ENCODE peak calls at places on chromosomes 2 and 18, in ten cellular contexts. X is WERI-Rb-1, E is Peyer's patch, C is glutamatergic neuron, S is GM13976, K is spleen, G is PC-9, L is tibial artery, F is mammary epithelial cell, A is GM10248. P is an unnamed sample.

GRCh38 chr2:204015118-204015842 is 78.7 kb downstream of the ICOS start:
- DNase-seq in G (no peak), F (no peak), A (no peak), S (no peak), X (no peak), K (no peak), C (no peak), L (no peak), E (no peak), P (no peak)

GRCh38 chr2:172606285-172606684 is 50.4 kb downstream of the PDK1 start:
- DNase-seq in A (no peak), X (no peak), C (no peak), K (no peak), G (no peak), E (no peak), L (no peak), S (no peak), F (no peak), P (no peak)

GRCh38 chr2:162327134-162327769 is 8.8 kb upstream of the IFIH1 start:
- DNase-seq in L (no peak), S (no peak), K (no peak), G (no peak), A (peak; percentile 13), E (no peak), F (no peak), C (no peak), X (no peak), P (no peak)

GRCh38 chr2:63654959-63655358 is 66.2 kb downstream of the MDH1 start:
- DNase-seq in L (no peak), F (peak; percentile 47), E (no peak), S (peak; percentile 26), K (no peak), G (no peak), X (no peak), A (peak; percentile 11), C (no peak), P (no peak)

GRCh38 chr2:232485757-232486557 is 1.7 kb downstream of the ECEL1 start:
- DNase-seq in S (no peak), X (no peak), A (no peak), F (no peak), C (peak; percentile 29), K (peak; percentile 66), E (no peak), G (no peak), L (peak; percentile 58), P (no peak)

GRCh38 chr2:138373993-138374408 is 127.6 kb upstream of the SPOPL start:
- DNase-seq in C (no peak), F (peak; percentile 17), E (no peak), G (no peak), K (no peak), L (no peak), S (peak; percentile 20), A (peak; percentile 16), X (peak; percentile 14), P (no peak)

GRCh38 chr2:241148239-241148638 is 1.0 kb downstream of the PASK start:
- DNase-seq in F (no peak), E (no peak), C (no peak), X (no peak), L (no peak), S (no peak), G (no peak), K (no peak), A (no peak), P (no peak)

GRCh38 chr2:26477911-26478253 is at the start of gene OTOF:
- DNase-seq in E (no peak), C (no peak), L (no peak), A (no peak), K (no peak), X (no peak), G (peak; percentile 51), F (peak; percentile 49), S (no peak), P (no peak)

GRCh38 chr2:236177967-236178909 is 10.1 kb upstream of the GBX2 start:
- DNase-seq in G (no peak), K (no peak), C (peak; percentile 95), F (no peak), X (peak; percentile 85), L (peak; percentile 78), S (peak; percentile 79), A (peak; percentile 67), E (no peak), P (no peak)

GRCh38 chr18:45656194-45656593 is 40.9 kb downstream of the SLC14A2 start:
- DNase-seq in L (no peak), A (no peak), X (no peak), C (no peak), E (no peak), S (no peak), G (no peak), K (no peak), F (no peak), P (no peak)

GRCh38 chr18:54950221-54950620 is 9.0 kb downstream of the CCDC68 start:
- DNase-seq in C (no peak), A (no peak), E (no peak), G (no peak), X (no peak), L (no peak), S (no peak), F (peak; percentile 36), K (no peak), P (peak; percentile 69)

DNA sequence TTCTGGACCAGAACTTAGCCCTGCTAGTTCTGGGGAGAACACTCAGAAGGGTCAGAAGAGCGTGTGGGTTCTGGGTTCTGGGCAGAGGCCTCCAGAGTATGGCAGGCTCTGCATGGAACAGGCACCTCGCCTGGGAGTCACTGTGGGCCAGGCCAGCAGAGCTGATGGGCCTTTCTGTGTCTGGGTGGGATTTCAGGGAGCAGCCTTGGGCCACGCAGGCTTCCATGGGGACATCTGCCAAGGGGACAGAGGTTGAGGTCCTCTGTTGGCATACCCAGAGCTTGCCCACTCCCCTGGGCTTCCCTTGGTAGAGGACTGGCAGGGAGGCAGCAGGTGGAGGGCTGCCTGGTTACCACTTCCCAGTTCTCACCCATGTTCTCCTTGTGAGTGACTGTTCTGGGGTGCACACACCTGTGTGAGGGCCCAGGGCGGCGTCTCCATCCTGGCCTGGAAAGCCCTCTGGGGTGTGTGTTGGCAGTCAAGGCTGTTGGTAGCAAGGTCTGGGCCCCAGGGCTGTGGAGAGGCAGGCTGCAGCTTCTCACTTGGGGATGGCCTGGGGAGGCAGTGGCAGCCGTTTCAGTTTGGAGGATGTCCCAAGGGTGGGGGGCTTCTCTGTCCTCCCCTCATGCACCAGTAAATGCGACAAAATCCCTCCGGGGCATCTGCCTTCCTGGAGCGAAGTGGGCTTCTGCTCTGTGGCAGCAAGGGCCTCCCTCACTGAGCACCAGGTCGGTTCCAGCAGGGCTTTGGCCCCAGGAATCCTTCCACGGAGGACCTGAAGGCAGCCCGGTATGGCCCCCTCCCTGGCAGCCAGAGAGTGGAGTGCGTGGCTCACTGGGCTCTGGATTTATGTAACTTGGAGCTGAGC is 74.6 kb upstream of the HDAC4 start:
- DNase-seq in G (no peak), X (no peak), S (no peak), C (no peak), E (no peak), L (peak; percentile 50), K (peak; percentile 47), F (no peak), A (no peak), P (no peak)
- TF ChIP-seq CTCF in G (no peak), X (no peak), S (no peak), C (no peak), E (no peak), L (no peak), K (no peak), F (no peak), A (no peak), P (no peak)

GRCh38 chr18:41378628-41379027 is 576.4 kb upstream of the PIK3C3 start:
- DNase-seq in X (peak; percentile 13), G (no peak), C (no peak), K (no peak), L (no peak), E (no peak), A (no peak), F (peak; percentile 39), S (no peak), P (peak; percentile 25)
- TF ChIP-seq CTCF in X (peak; percentile 48), G (no peak), C (no peak), K (no peak), L (no peak), E (no peak), A (no peak), F (peak; percentile 61), S (no peak), P (peak; percentile 73)

GRCh38 chr18:48649231-48649630 is 110.4 kb downstream of the CTIF start:
- DNase-seq in A (no peak), E (no peak), C (no peak), X (peak; percentile 37), S (no peak), F (no peak), L (no peak), K (no peak), G (no peak), P (peak; percentile 14)
- TF ChIP-seq CTCF in A (no peak), E (no peak), C (no peak), X (no peak), S (no peak), F (no peak), L (no peak), K (no peak), G (no peak), P (peak; percentile 7)

GRCh38 chr2:152335851-152336102 is 803 bp downstream of the FMNL2 start:
- DNase-seq in E (no peak), S (peak; percentile 57), C (no peak), G (no peak), F (no peak), K (peak; percentile 80), X (no peak), A (peak; percentile 23), L (peak; percentile 68), P (no peak)

GRCh38 chr2:152335016-152335850 is at the start of gene FMNL2:
- DNase-seq in A (peak; percentile 84), E (peak; percentile 65), X (peak; percentile 91), F (peak; percentile 83), C (peak; percentile 94), G (peak; percentile 69), K (peak; percentile 91), S (peak; percentile 90), L (peak; percentile 93), P (no peak)

GRCh38 chr2:152336854-152337510 is 2.0 kb downstream of the FMNL2 start:
- DNase-seq in F (peak; percentile 49), E (no peak), K (no peak), L (no peak), G (no peak), X (peak; percentile 21), S (no peak), C (peak; percentile 48), A (no peak), P (no peak)

GRCh38 chr2:152337511-152337903 is 2.5 kb downstream of the FMNL2 start:
- DNase-seq in X (no peak), C (no peak), K (no peak), E (no peak), L (no peak), G (no peak), F (no peak), A (no peak), S (no peak), P (no peak)

DNA sequence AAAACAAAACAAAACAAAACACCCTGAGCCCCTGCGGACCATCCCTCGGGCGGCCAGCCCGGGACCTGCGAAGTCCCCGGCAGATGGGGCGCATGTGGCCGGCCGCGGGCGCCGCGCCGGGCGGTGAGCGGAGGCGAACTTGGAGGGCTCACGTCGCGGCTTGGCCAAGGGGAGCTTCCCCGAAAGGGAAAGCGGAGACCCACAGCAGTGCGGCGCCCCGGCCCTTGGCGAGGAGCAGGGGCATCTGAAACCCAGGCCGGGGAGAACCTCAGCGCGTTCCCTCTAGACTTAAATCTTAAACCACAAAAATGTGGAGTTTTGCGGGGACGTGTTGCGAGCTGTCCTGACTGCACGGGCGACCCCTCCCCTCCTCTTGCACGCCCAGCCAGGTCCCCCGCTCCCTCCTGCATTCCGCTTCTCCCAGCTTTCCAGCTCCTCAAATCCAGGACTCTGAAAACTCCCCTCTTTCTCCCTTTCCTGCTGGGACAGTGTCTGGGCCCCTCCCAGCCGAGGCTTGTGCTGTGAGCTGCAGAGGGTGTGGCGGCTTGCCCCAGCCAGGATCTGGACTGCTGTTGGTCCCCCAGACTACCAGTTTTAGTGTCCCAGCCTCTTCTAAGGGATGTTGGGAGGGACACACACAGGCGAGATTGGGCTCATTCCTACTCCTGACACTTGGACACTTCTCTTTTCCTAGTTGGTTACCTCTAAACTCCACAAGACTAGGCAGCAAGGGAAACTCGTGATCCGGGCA is 1.3 kb downstream of the FMNL2 start:
- DNase-seq in L (peak; percentile 87), E (no peak), F (peak; percentile 62), K (peak; percentile 83), C (peak; percentile 68), A (peak; percentile 54), S (peak; percentile 73), G (peak; percentile 41), X (peak; percentile 28), P (no peak)
- TF ChIP-seq CTCF in L (no peak), E (no peak), F (no peak), K (no peak), C (no peak), A (no peak), S (no peak), G (no peak), X (no peak), P (no peak)

P was measured in LNCaP clone FGC.